ENCODE peak calls at places on chromosomes 13 and 19, in six cellular contexts. O is transverse colon, H is GM23338, C is coronary artery, L is RWPE1, J is lower lobe of right lung. T is an unnamed sample.
A peak's percentile ranks its signal among the peaks of the same experiment; 100 is the strongest.

GRCh38 chr13:52644108-52644507 is 1.9 kb downstream of the HNRNPA1L2 start:
- DNase-seq in O (no peak), H (no peak), C (no peak), L (peak; percentile 4), J (no peak), T (peak; percentile 44)

GRCh38 chr19:55426042-55426441 is 17.1 kb downstream of the SHISA7 start:
- DNase-seq in O (no peak), H (no peak), C (no peak), L (no peak), J (no peak), T (no peak)

GRCh38 chr19:18683955-18684641 is 618 bp downstream of the CRTC1 start:
- DNase-seq in O (no peak), H (no peak), C (no peak), L (no peak), J (no peak), T (no peak)

GRCh38 chr13:31982540-31982939 is 49.0 kb upstream of the FRY start:
- DNase-seq in O (peak; percentile 45), H (no peak), C (no peak), L (peak; percentile 64), J (peak; percentile 89), T (peak; percentile 82)

GRCh38 chr13:60282708-60283107 is 114.3 kb upstream of the TDRD3 start:
- DNase-seq in O (no peak), H (no peak), C (no peak), L (no peak), J (no peak), T (no peak)

GRCh38 chr13:39350461-39350881 is 252.5 kb downstream of the LHFPL6 start:
- DNase-seq in O (no peak), H (peak; percentile 49), C (no peak), L (no peak), J (no peak), T (no peak)

GRCh38 chr13:27372896-27373295 is 51.5 kb upstream of the GTF3A start:
- DNase-seq in O (peak; percentile 63), H (peak; percentile 47), C (no peak), L (no peak), J (peak; percentile 80), T (no peak)

GRCh38 chr19:18044825-18045304 is 36.9 kb downstream of the ARRDC2 start:
- DNase-seq in O (peak; percentile 86), H (peak; percentile 77), C (peak; percentile 84), L (no peak), J (peak; percentile 86), T (no peak)

GRCh38 chr19:9565900-9566705 is 18.2 kb downstream of the ZNF121 start:
- DNase-seq in O (no peak), H (peak; percentile 56), C (no peak), L (no peak), J (no peak), T (peak; percentile 29)

GRCh38 chr13:111947026-111947810 is 119.7 kb upstream of the SOX1 start:
- DNase-seq in O (no peak), H (no peak), C (no peak), L (peak; percentile 36), J (no peak), T (no peak)

GRCh38 chr13:30972888-30973377 is 40.5 kb downstream of the TEX26 start:
- DNase-seq in O (no peak), H (no peak), C (no peak), L (no peak), J (no peak), T (no peak)

GRCh38 chr13:77565635-77566034 is 30.1 kb downstream of the SCEL start:
- DNase-seq in O (no peak), H (peak; percentile 65), C (no peak), L (peak; percentile 43), J (no peak), T (no peak)

GRCh38 chr13:20118268-20119140 is 42.3 kb downstream of the GJA3 start:
- DNase-seq in O (peak; percentile 76), H (peak; percentile 72), C (peak; percentile 79), L (no peak), J (peak; percentile 69), T (no peak)

GRCh38 chr19:2138061-2138728 is 13.2 kb downstream of the AP3D1 start:
- DNase-seq in O (no peak), H (no peak), C (no peak), L (no peak), J (no peak), T (no peak)

GRCh38 chr13:48400820-48401219 is 12.1 kb downstream of the LPAR6 start:
- DNase-seq in O (no peak), H (no peak), C (no peak), L (peak; percentile 77), J (no peak), T (peak; percentile 84)

GRCh38 chr13:98454389-98454881 is 122.5 kb downstream of the STK24 start:
- DNase-seq in O (no peak), H (no peak), C (no peak), L (no peak), J (no peak), T (peak; percentile 38)

GRCh38 chr19:41564515-41565383 is 11.2 kb upstream of the CEACAM21 start:
- DNase-seq in O (no peak), H (peak; percentile 69), C (peak; percentile 65), L (no peak), J (no peak), T (no peak)

GRCh38 chr13:22770891-22771290 is 409.9 kb upstream of the SGCG start:
- DNase-seq in O (no peak), H (no peak), C (no peak), L (no peak), J (no peak), T (no peak)

GRCh38 chr13:112831801-112832200 is 137.2 kb upstream of the MCF2L start:
- DNase-seq in O (no peak), H (no peak), C (no peak), L (no peak), J (no peak), T (no peak)

GRCh38 chr13:50969691-50970090 is 60.1 kb downstream of the RNASEH2B start:
- DNase-seq in O (peak; percentile 26), H (peak; percentile 77), C (no peak), L (no peak), J (no peak), T (peak; percentile 23)

GRCh38 chr19:19461671-19462622 is 53.4 kb downstream of the TSSK6 start:
- DNase-seq in O (peak; percentile 72), H (peak; percentile 90), C (no peak), L (no peak), J (peak; percentile 76), T (no peak)

GRCh38 chr19:8640402-8641004 is 10.1 kb downstream of the NFILZ start:
- DNase-seq in O (peak; percentile 36), H (no peak), C (no peak), L (no peak), J (peak; percentile 76), T (no peak)

GRCh38 chr13:95137096-95137495 is 164.2 kb downstream of the ABCC4 start:
- DNase-seq in O (no peak), H (no peak), C (no peak), L (no peak), J (no peak), T (no peak)

GRCh38 chr19:55935206-55935605 is 3.1 kb upstream of the NLRP13 start:
- DNase-seq in O (no peak), H (no peak), C (no peak), L (no peak), J (no peak), T (no peak)

GRCh38 chr19:4303778-4304508 is 455 bp upstream of the FSD1 start:
- DNase-seq in O (peak; percentile 28), H (no peak), C (no peak), L (no peak), J (no peak), T (no peak)

GRCh38 chr19:1473424-1473851 is 5.6 kb downstream of the C19orf25 start:
- DNase-seq in O (no peak), H (no peak), C (no peak), L (no peak), J (no peak), T (no peak)

GRCh38 chr13:64471916-64472315 is 2758.2 kb downstream of the PCDH9 start:
- DNase-seq in O (no peak), H (peak; percentile 37), C (no peak), L (peak; percentile 9), J (no peak), T (peak; percentile 8)

GRCh38 chr19:5113101-5113557 is 144.2 kb downstream of the KDM4B start:
- DNase-seq in O (no peak), H (no peak), C (no peak), L (no peak), J (no peak), T (no peak)

GRCh38 chr19:4124638-4125037 is 716 bp upstream of the MAP2K2 start:
- DNase-seq in O (no peak), H (peak; percentile 59), C (no peak), L (no peak), J (no peak), T (no peak)

GRCh38 chr13:46378411-46378810 is 8.6 kb downstream of the RUBCNL start:
- DNase-seq in O (no peak), H (no peak), C (no peak), L (no peak), J (no peak), T (no peak)

GRCh38 chr19:7806876-7807275 is 23.1 kb upstream of the EVI5L start:
- DNase-seq in O (no peak), H (no peak), C (no peak), L (no peak), J (no peak), T (no peak)

GRCh38 chr19:11130824-11131455 is 24.6 kb downstream of the SPC24 start:
- DNase-seq in O (peak; percentile 90), H (peak; percentile 85), C (peak; percentile 85), L (peak; percentile 55), J (peak; percentile 84), T (no peak)
- H3K27ac ChIP-seq in O (peak overlapping the region; percentile 68), H (peak overlapping the region; percentile 80), C (peak overlapping the region; percentile 72), L (peak overlapping the region; percentile 65), J (peak overlapping the region; percentile 72), T (no peak overlapping the region)

GRCh38 chr13:113969973-113970611 is 3.8 kb downstream of the C13orf46 start:
- DNase-seq in O (peak; percentile 76), H (no peak), C (no peak), L (no peak), J (peak; percentile 88), T (peak; percentile 34)

GRCh38 chr13:113970810-113971470 is 2.9 kb downstream of the C13orf46 start:
- DNase-seq in O (peak; percentile 75), H (no peak), C (no peak), L (peak; percentile 62), J (peak; percentile 79), T (peak; percentile 64)

GRCh38 chr13:113973218-113974164 is at the start of gene C13orf46:
- DNase-seq in O (no peak), H (no peak), C (no peak), L (no peak), J (peak; percentile 36), T (no peak)

GRCh38 chr13:113972451-113973217 is 1.2 kb downstream of the C13orf46 start:
- DNase-seq in O (no peak), H (no peak), C (no peak), L (no peak), J (peak; percentile 36), T (peak; percentile 6)

GRCh38 chr13:113971471-113972231 is 2.2 kb downstream of the C13orf46 start:
- DNase-seq in O (no peak), H (no peak), C (no peak), L (no peak), J (peak; percentile 46), T (no peak)
- H3K27ac ChIP-seq in O (peak overlapping the region; percentile 76), H (no peak overlapping the region), C (peak overlapping the region; percentile 7), L (peak overlapping the region; percentile 97), J (peak overlapping the region; percentile 80), T (no peak overlapping the region)

GRCh38 chr19:16338470-16339360 is 14.1 kb downstream of the KLF2 start:
- DNase-seq in O (peak; percentile 40), H (peak; percentile 40), C (peak; percentile 89), L (peak; percentile 64), J (peak; percentile 73), T (peak; percentile 56)
- H3K27ac ChIP-seq in O (peak overlapping the region; percentile 9), H (no peak overlapping the region), C (peak overlapping the region; percentile 73), L (peak overlapping the region; percentile 17), J (peak overlapping the region; percentile 63), T (no peak overlapping the region)

GRCh38 chr13:99652901-99653300 is 151.6 kb downstream of the TM9SF2 start:
- DNase-seq in O (no peak), H (no peak), C (no peak), L (no peak), J (no peak), T (no peak)
- H3K27ac ChIP-seq in O (no peak overlapping the region), H (no peak overlapping the region), C (no peak overlapping the region), L (no peak overlapping the region), J (no peak overlapping the region), T (no peak overlapping the region)